ENCODE peak calls at places on chromosomes 3 and 15, in eight cellular contexts. M, T, J, A, Q, F, C and S are unnamed samples.

GRCh38 chr15:56608140-56608778 is 125.0 kb downstream of the ZNF280D start:
- DNase-seq in F (no peak), M (no peak), A (peak; percentile 21), C (no peak), J (peak; percentile 30), T (no peak), Q (no peak), S (peak; percentile 59)

GRCh38 chr3:12442654-12443501 is 41.4 kb upstream of the TSEN2 start:
- DNase-seq in T (no peak), C (no peak), J (no peak), M (no peak), A (no peak), Q (no peak), F (no peak), S (no peak)

GRCh38 chr15:60346077-60346476 is 51.7 kb downstream of the ANXA2 start:
- DNase-seq in M (no peak), T (no peak), C (no peak), A (no peak), F (no peak), Q (no peak), J (no peak), S (no peak)

GRCh38 chr3:81929697-81930096 is 168.3 kb upstream of the GBE1 start:
- DNase-seq in M (no peak), J (no peak), A (no peak), T (no peak), C (no peak), F (no peak), Q (no peak), S (no peak)

GRCh38 chr15:67696087-67696486 is 129.2 kb upstream of the SKOR1 start:
- DNase-seq in J (no peak), A (no peak), T (no peak), C (no peak), Q (no peak), F (no peak), M (no peak), S (no peak)

GRCh38 chr3:177447938-177448337 is 250.7 kb upstream of the TBL1XR1 start:
- DNase-seq in J (no peak), M (peak; percentile 88), A (no peak), F (no peak), C (no peak), T (no peak), Q (peak; percentile 88), S (no peak)

GRCh38 chr15:96365781-96366525 is 35.5 kb downstream of the NR2F2 start:
- DNase-seq in A (no peak), J (no peak), C (no peak), T (no peak), Q (no peak), F (no peak), M (no peak), S (peak; percentile 17)

GRCh38 chr3:39401983-39402382 is 4.5 kb upstream of the RPSA start:
- DNase-seq in J (peak; percentile 25), A (no peak), T (no peak), Q (no peak), F (no peak), M (no peak), C (no peak), S (no peak)

GRCh38 chr3:188486952-188487351 is 333.0 kb downstream of the LPP start:
- DNase-seq in T (no peak), A (no peak), M (no peak), J (peak; percentile 43), C (no peak), F (no peak), Q (no peak), S (no peak)

GRCh38 chr15:38401101-38401500 is 52.8 kb upstream of the FAM98B start:
- DNase-seq in F (no peak), C (no peak), A (no peak), M (no peak), J (peak; percentile 20), T (peak; percentile 35), Q (no peak), S (no peak)

GRCh38 chr3:127264794-127265514 is 22.9 kb downstream of the PRR20G start:
- DNase-seq in T (no peak), M (no peak), Q (no peak), A (no peak), C (peak; percentile 23), J (no peak), F (no peak), S (no peak)

GRCh38 chr3:146817705-146818104 is 212.6 kb upstream of the PLSCR5 start:
- DNase-seq in A (peak; percentile 70), J (peak; percentile 89), M (no peak), Q (no peak), T (peak; percentile 49), C (no peak), F (no peak), S (no peak)

GRCh38 chr3:100548053-100548452 is 55.6 kb downstream of the TMEM45A start:
- DNase-seq in A (peak; percentile 29), J (no peak), F (no peak), M (no peak), T (no peak), Q (no peak), C (no peak), S (no peak)

GRCh38 chr3:53799338-53799865 is 46.8 kb downstream of the CHDH start:
- DNase-seq in M (no peak), J (no peak), Q (no peak), T (no peak), A (no peak), C (no peak), F (no peak), S (no peak)

GRCh38 chr3:127997961-127998360 is 54.3 kb upstream of the SEC61A1 start:
- DNase-seq in M (no peak), J (no peak), F (no peak), Q (no peak), C (no peak), T (no peak), A (no peak), S (no peak)

GRCh38 chr3:127712461-127712860 is 39.7 kb downstream of the ABTB1 start:
- DNase-seq in A (no peak), M (no peak), Q (no peak), T (no peak), J (no peak), C (no peak), F (no peak), S (no peak)

GRCh38 chr3:62604301-62604700 is 231.0 kb upstream of the FEZF2 start:
- DNase-seq in A (peak; percentile 87), T (peak; percentile 84), Q (no peak), F (no peak), C (no peak), J (peak; percentile 88), M (peak; percentile 12), S (no peak)

GRCh38 chr3:190092250-190092649 is 28.4 kb downstream of the P3H2 start:
- DNase-seq in Q (no peak), M (no peak), C (no peak), A (peak; percentile 70), F (no peak), J (peak; percentile 82), T (peak; percentile 80), S (no peak)

DNA sequence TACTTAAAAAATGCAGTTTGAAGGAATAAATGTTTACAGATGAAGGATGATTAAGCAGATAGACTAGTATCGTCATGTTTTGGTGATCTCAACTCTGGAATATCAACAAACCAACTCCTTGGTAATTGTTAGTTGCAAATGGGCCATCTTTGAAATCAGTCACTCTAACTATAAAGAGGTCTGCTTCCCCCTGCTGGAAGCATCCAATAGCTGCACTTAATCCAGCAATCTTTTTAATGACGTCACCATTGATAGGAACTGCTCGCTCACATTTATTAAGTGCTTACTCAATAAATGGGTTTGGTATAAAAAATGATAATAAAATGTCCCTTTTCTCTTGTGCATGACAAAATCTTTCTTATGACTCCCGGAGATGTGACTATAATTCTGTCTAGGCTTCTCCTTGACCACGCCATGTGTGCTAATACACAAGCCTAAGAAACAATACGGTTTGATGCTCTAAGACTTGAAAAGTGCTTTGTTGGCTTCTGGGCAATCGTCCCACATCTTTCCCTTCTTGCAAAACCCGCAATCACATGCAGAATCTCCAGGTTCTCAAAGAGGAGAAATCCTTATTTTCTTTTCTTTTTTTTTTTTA is 227.6 kb upstream of the POU1F1 start:
- DNase-seq in J (peak; percentile 87), C (no peak), M (peak; percentile 63), T (peak; percentile 59), A (peak; percentile 65), Q (no peak), F (peak; percentile 20), S (peak; percentile 31)
- TF ChIP-seq CTCF in J (peak; percentile 86), C (peak; percentile 40), M (peak; percentile 51), T (peak; percentile 56), A (peak; percentile 79), Q (peak; percentile 54), F (peak; percentile 83), S (peak; percentile 20)

DNA sequence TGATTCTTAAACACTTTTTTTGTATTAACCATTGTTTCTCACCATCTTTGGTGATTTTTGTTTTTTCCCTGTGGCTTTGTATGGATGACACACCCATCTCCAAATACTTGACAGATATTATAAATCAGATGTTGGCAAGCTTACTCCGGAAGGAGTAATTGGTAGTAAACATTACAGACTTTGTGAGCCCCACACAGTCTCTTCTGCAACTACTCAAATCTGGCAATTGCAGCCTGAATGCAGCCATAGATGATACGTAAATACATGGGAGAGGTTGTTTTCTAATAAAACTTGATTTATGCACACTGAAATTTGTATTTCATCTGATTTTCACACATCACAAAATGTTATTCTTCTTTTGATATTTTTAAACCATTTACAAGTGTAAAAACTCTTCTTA is 331.5 kb downstream of the ARPP21 start:
- DNase-seq in F (no peak), M (no peak), A (no peak), C (no peak), J (no peak), Q (no peak), T (no peak), S (no peak)
- TF ChIP-seq CTCF in F (no peak), M (no peak), A (no peak), C (no peak), J (no peak), Q (no peak), T (no peak), S (no peak)

GRCh38 chr15:77870195-77871065 is 207.1 kb downstream of the TBC1D2B start:
- DNase-seq in M (peak; percentile 90), F (peak; percentile 79), J (peak; percentile 77), A (peak; percentile 57), T (peak; percentile 69), C (peak; percentile 63), Q (peak; percentile 60), S (peak; percentile 72)

GRCh38 chr15:77874071-77874470 is 203.4 kb downstream of the TBC1D2B start:
- DNase-seq in F (no peak), T (no peak), J (no peak), C (no peak), M (no peak), A (no peak), Q (no peak), S (no peak)

GRCh38 chr15:77869021-77869895 is 208.3 kb downstream of the TBC1D2B start:
- DNase-seq in T (no peak), F (no peak), M (no peak), Q (peak; percentile 29), J (no peak), A (peak; percentile 35), C (no peak), S (no peak)

GRCh38 chr15:77867266-77868047 is 210.1 kb downstream of the TBC1D2B start:
- DNase-seq in M (no peak), F (no peak), A (no peak), T (no peak), J (no peak), Q (peak; percentile 35), C (no peak), S (no peak)

GRCh38 chr15:77871838-77872371 is 205.6 kb downstream of the TBC1D2B start:
- DNase-seq in J (no peak), C (no peak), F (no peak), M (no peak), T (no peak), Q (peak; percentile 30), A (no peak), S (no peak)
- TF ChIP-seq CTCF in J (peak; percentile 40), C (no peak), F (peak; percentile 15), M (no peak), T (peak; percentile 26), Q (peak; percentile 10), A (no peak), S (no peak)

GRCh38 chr3:163785693-163786092 is 1292.6 kb downstream of the SI start:
- DNase-seq in M (peak; percentile 43), J (peak; percentile 1), T (no peak), F (peak; percentile 8), Q (no peak), C (no peak), A (no peak), S (peak; percentile 4)
- TF ChIP-seq CTCF in M (peak; percentile 32), J (peak; percentile 15), T (no peak), F (peak; percentile 48), Q (no peak), C (no peak), A (no peak), S (no peak)